ENCODE peak calls at places on chromosome 6, in four cellular contexts. E, Q, P and K are unnamed samples.
A peak's percentile ranks its signal among the peaks of the same experiment; 100 is the strongest.

GRCh38 chr6:3250278-3250677 is 8.5 kb upstream of the PSMG4 start:
- DNase-seq in E (no peak), Q (peak; percentile 46), P (no peak), K (no peak)

GRCh38 chr6:111566222-111566717 is 39.4 kb downstream of the TRAF3IP2 start:
- DNase-seq in E (no peak), Q (no peak), P (no peak), K (no peak)

GRCh38 chr6:112939543-112939942 is 592.4 kb downstream of the RFPL4B start:
- DNase-seq in E (no peak), Q (peak; percentile 60), P (no peak), K (no peak)

GRCh38 chr6:148593130-148593812 is 153.6 kb upstream of the UST start:
- DNase-seq in E (peak; percentile 75), Q (peak; percentile 47), P (no peak), K (no peak)

GRCh38 chr6:111975501-111975900 is 78.4 kb upstream of the CCN6 start:
- DNase-seq in E (no peak), Q (no peak), P (no peak), K (no peak)

GRCh38 chr6:163460307-163460782 is 45.8 kb downstream of the QKI start:
- DNase-seq in E (peak; percentile 35), Q (peak; percentile 72), P (no peak), K (peak; percentile 42)

GRCh38 chr6:47041741-47042140 is 391 bp downstream of the ADGRF1 start:
- DNase-seq in E (no peak), Q (peak; percentile 22), P (no peak), K (no peak)

GRCh38 chr6:37979392-37980221 is 160.1 kb downstream of the ZFAND3 start:
- DNase-seq in E (no peak), Q (no peak), P (no peak), K (peak; percentile 76)

GRCh38 chr6:134508862-134509498 is 191.1 kb upstream of the SGK1 start:
- DNase-seq in E (no peak), Q (no peak), P (no peak), K (peak; percentile 68)

GRCh38 chr6:148524976-148525375 is 182.3 kb downstream of the SASH1 start:
- DNase-seq in E (peak; percentile 84), Q (peak; percentile 92), P (no peak), K (no peak)

GRCh38 chr6:157323924-157324276 is 581 bp upstream of the TMEM242 start:
- DNase-seq in E (peak; percentile 78), Q (peak; percentile 88), P (peak; percentile 80), K (peak; percentile 72)

GRCh38 chr6:15109338-15110090 is 136.4 kb upstream of the JARID2 start:
- DNase-seq in E (no peak), Q (no peak), P (no peak), K (no peak)

GRCh38 chr6:53322188-53323029 is 26.3 kb downstream of the ELOVL5 start:
- DNase-seq in E (no peak), Q (peak; percentile 34), P (no peak), K (peak; percentile 57)

GRCh38 chr6:11232968-11233626 is 629 bp upstream of the NEDD9 start:
- DNase-seq in E (no peak), Q (no peak), P (peak; percentile 58), K (no peak)

GRCh38 chr6:3455490-3456394 is 1.1 kb downstream of the SLC22A23 start:
- DNase-seq in E (no peak), Q (no peak), P (peak; percentile 77), K (no peak)

GRCh38 chr6:155273438-155273837 is 9.6 kb downstream of the CLDN20 start:
- DNase-seq in E (peak; percentile 99), Q (peak; percentile 97), P (no peak), K (peak; percentile 29)

GRCh38 chr6:157120523-157121232 is 202.6 kb downstream of the TMEM242 start:
- DNase-seq in E (no peak), Q (no peak), P (no peak), K (no peak)

GRCh38 chr6:28929887-28930620 is 6.3 kb upstream of the TRIM27 start:
- DNase-seq in E (no peak), Q (no peak), P (no peak), K (no peak)

GRCh38 chr6:103534107-103534506 is 1325.6 kb downstream of the HACE1 start:
- DNase-seq in E (no peak), Q (no peak), P (no peak), K (no peak)

GRCh38 chr6:140538926-140539325 is 1164.5 kb upstream of the CITED2 start:
- DNase-seq in E (no peak), Q (peak; percentile 57), P (no peak), K (peak; percentile 14)

GRCh38 chr6:131594074-131594473 is 21.0 kb downstream of the ARG1 start:
- DNase-seq in E (no peak), Q (no peak), P (no peak), K (no peak)

GRCh38 chr6:55450007-55450406 is 122.7 kb downstream of the GFRAL start:
- DNase-seq in E (no peak), Q (peak; percentile 15), P (no peak), K (no peak)

GRCh38 chr6:131683479-131683878 is 17.7 kb downstream of the OR2A4 start:
- DNase-seq in E (no peak), Q (no peak), P (no peak), K (peak; percentile 49)

GRCh38 chr6:127415096-127415495 is 44.1 kb downstream of the KIAA0408 start:
- DNase-seq in E (no peak), Q (no peak), P (no peak), K (no peak)

GRCh38 chr6:9456241-9456658 is 958.6 kb downstream of the TFAP2A start:
- DNase-seq in E (no peak), Q (no peak), P (no peak), K (no peak)

GRCh38 chr6:158739673-158740072 is 79.5 kb downstream of the EZR start:
- DNase-seq in E (no peak), Q (no peak), P (no peak), K (no peak)

GRCh38 chr6:133512410-133513016 is 271.4 kb downstream of the EYA4 start:
- DNase-seq in E (peak; percentile 59), Q (peak; percentile 36), P (peak; percentile 27), K (peak; percentile 54)

GRCh38 chr6:56664007-56664406 is 21.3 kb upstream of the DST start:
- DNase-seq in E (no peak), Q (no peak), P (no peak), K (peak; percentile 87)

GRCh38 chr6:43021270-43022047 is at the start of gene RRP36:
- DNase-seq in E (peak; percentile 51), Q (peak; percentile 67), P (peak; percentile 85), K (peak; percentile 54)

GRCh38 chr6:160455484-160456213 is 107.5 kb downstream of the SLC22A3 start:
- DNase-seq in E (peak; percentile 57), Q (peak; percentile 42), P (peak; percentile 76), K (peak; percentile 30)
- H3K4me3 ChIP-seq in E (peak overlapping the region; percentile 26), Q (peak overlapping the region; percentile 33), P (no peak overlapping the region), K (no peak overlapping the region)

DNA sequence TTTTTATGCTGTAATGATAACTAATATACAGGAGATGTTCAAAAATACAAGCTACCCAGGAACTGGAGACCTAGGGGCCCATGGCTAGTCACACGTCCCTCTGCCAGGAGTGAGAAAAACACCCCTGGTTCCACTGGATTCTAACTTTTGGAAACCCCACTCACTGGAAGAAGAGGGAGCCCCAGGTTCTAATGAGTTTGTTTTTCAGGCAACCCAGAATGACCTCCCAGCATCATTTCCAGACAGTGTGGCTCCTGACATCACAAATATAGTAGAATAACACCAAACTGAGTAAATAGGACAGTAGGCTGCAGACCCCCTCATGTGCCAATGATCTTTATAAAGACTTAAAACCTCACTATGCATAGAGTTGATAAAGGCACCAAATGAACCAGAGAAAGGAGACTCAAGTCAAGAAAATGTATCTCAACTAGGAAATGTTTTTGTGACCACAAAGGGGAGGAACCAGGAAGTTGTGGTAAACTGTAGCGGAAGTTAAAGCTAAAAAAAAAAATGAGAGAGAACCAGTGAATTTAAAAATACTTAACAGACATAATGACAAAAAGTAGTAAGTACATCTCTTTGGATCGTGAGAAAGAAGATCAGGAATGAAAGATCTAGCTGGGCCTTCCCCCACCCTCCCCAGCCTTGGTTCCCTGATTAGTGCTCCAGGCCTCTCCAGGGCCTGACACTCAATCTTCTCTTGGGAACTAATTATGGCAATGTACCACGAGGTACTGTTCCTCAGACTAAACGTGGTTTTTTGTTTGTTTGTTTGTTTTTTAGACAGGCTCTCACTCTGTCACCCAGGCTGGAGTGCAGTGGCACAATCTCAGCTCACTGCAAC is 19.8 kb downstream of the HLA-E start:
- DNase-seq in E (no peak), Q (peak; percentile 28), P (no peak), K (peak; percentile 48)
- H3K4me3 ChIP-seq in E (no peak overlapping the region), Q (no peak overlapping the region), P (no peak overlapping the region), K (no peak overlapping the region)

GRCh38 chr6:96391776-96392175 is 129.8 kb upstream of the UFL1 start:
- DNase-seq in E (no peak), Q (peak; percentile 16), P (peak; percentile 34), K (no peak)
- H3K4me3 ChIP-seq in E (no peak overlapping the region), Q (no peak overlapping the region), P (no peak overlapping the region), K (no peak overlapping the region)

GRCh38 chr6:44651604-44652003 is 264.1 kb downstream of the CDC5L start:
- DNase-seq in E (no peak), Q (no peak), P (no peak), K (no peak)
- H3K4me3 ChIP-seq in E (no peak overlapping the region), Q (no peak overlapping the region), P (no peak overlapping the region), K (no peak overlapping the region)

GRCh38 chr6:34663887-34664269 is 32.7 kb downstream of the ILRUN start:
- DNase-seq in E (peak; percentile 9), Q (peak; percentile 20), P (no peak), K (no peak)
- H3K4me3 ChIP-seq in E (no peak overlapping the region), Q (no peak overlapping the region), P (no peak overlapping the region), K (no peak overlapping the region)

DNA sequence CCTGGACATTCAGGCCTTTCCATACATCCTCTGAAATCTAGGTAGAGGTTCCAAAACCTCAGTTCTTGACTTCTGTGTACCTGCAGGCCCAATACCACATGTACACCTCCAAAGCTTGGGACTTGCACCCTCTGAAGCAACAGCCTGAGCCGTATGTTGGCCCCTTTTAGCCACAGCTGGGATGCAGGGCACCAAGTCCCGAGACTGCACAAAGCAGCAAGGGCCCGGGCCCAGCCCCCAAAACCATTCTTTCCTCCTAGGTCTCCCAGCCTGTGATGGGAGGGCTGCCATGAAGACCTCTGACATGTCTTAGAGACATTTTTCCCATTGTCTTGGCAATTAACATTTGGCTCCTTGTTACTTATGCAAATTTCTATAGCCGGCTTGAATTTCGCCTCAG is 107.4 kb upstream of the FRMD1 start:
- DNase-seq in E (no peak), Q (no peak), P (no peak), K (no peak)
- H3K4me3 ChIP-seq in E (no peak overlapping the region), Q (no peak overlapping the region), P (no peak overlapping the region), K (no peak overlapping the region)